ENCODE peak calls at places on chromosomes 11 and 22, in four cellular contexts. M is mesenchymal stem cell, I is H9, G is mesendoderm. A is an unnamed sample.

GRCh38 chr22:49284931-49285330 is 542.7 kb downstream of the BRD1 start:
- DNase-seq in M (no peak), G (no peak), I (no peak), A (no peak)

GRCh38 chr11:17594686-17595192 is 47.7 kb downstream of the OTOG start:
- DNase-seq in G (no peak), M (no peak), I (peak), A (no peak)

GRCh38 chr11:60985991-60986915 is 14.8 kb downstream of the CD6 start:
- DNase-seq in I (no peak), G (no peak), M (no peak), A (no peak)

GRCh38 chr11:104394508-104394907 is 230.6 kb upstream of the PDGFD start:
- DNase-seq in I (no peak), G (no peak), M (no peak), A (no peak)

GRCh38 chr11:36377759-36378553 is 81.9 kb downstream of the PRR5L start:
- DNase-seq in G (peak), I (no peak), M (no peak), A (no peak)

GRCh38 chr11:104531894-104532293 is 366.4 kb downstream of the CASP12 start:
- DNase-seq in M (no peak), I (no peak), G (no peak), A (no peak)

GRCh38 chr22:46512683-46513082 is 24.7 kb downstream of the CELSR1 start:
- DNase-seq in M (no peak), I (no peak), G (no peak), A (no peak)

GRCh38 chr22:26722159-26722558 is 64.8 kb downstream of the MIAT start:
- DNase-seq in M (no peak), I (no peak), G (no peak), A (no peak)

GRCh38 chr11:93225642-93226041 is 27.9 kb upstream of the SLC36A4 start:
- DNase-seq in I (no peak), G (peak), M (peak), A (no peak)

GRCh38 chr11:134261626-134262488 is 8.5 kb downstream of the ACAD8 start:
- DNase-seq in I (peak), M (no peak), G (peak), A (no peak)

GRCh38 chr22:22184277-22184807 is 60.2 kb upstream of the VPREB1 start:
- DNase-seq in M (no peak), I (no peak), G (no peak), A (no peak)

GRCh38 chr11:2090172-2091111 is 48.7 kb downstream of the IGF2 start:
- DNase-seq in I (peak), M (no peak), G (no peak), A (no peak)

GRCh38 chr11:19658344-19658743 is 54.3 kb upstream of the NAV2 start:
- DNase-seq in G (no peak), M (no peak), I (no peak), A (no peak)

GRCh38 chr11:32706985-32707736 is 87.3 kb downstream of the CCDC73 start:
- DNase-seq in I (no peak), M (peak), G (no peak), A (no peak)

GRCh38 chr11:57905439-57905838 is 118.2 kb upstream of the OR9Q1 start:
- DNase-seq in I (no peak), M (no peak), G (no peak), A (no peak)

GRCh38 chr11:106306942-106307341 is 229.5 kb downstream of the AASDHPPT start:
- DNase-seq in G (no peak), I (no peak), M (no peak), A (no peak)

GRCh38 chr22:38957046-38957770 is at the start of gene APOBEC3A:
- DNase-seq in I (peak), G (no peak), M (no peak), A (no peak)

GRCh38 chr11:59815754-59816153 is 5.2 kb upstream of the MRPL16 start:
- DNase-seq in G (peak), I (no peak), M (no peak), A (no peak)

GRCh38 chr22:38756631-38757463 is 1.0 kb upstream of the SUN2 start:
- DNase-seq in G (no peak), I (no peak), M (no peak), A (no peak)

GRCh38 chr22:32649515-32650200 is 151.8 kb upstream of the TIMP3 start:
- DNase-seq in I (no peak), G (no peak), M (peak), A (no peak)

GRCh38 chr11:66815646-66816045 is 27.6 kb upstream of the RCE1 start:
- DNase-seq in M (no peak), I (no peak), G (no peak), A (no peak)

GRCh38 chr11:125084057-125084416 is 20.9 kb downstream of the SLC37A2 start:
- DNase-seq in I (no peak), G (no peak), M (no peak), A (no peak)

GRCh38 chr22:36871669-36872081 is 10.9 kb downstream of the NCF4 start:
- DNase-seq in G (peak), M (no peak), I (peak), A (no peak)

GRCh38 chr11:120516461-120517389 is 5.2 kb downstream of the GRIK4 start:
- DNase-seq in G (peak), M (no peak), I (no peak), A (no peak)

GRCh38 chr11:124865181-124865901 is at the start of gene ROBO3:
- DNase-seq in M (peak), I (no peak), G (peak), A (no peak)

GRCh38 chr22:22945195-22945594 is 57.6 kb downstream of the IGLL5 start:
- DNase-seq in G (no peak), M (no peak), I (no peak), A (no peak)

GRCh38 chr11:8167796-8168195 is 1.0 kb downstream of the RIC3 start:
- DNase-seq in I (no peak), G (no peak), M (no peak), A (no peak)

GRCh38 chr11:72735495-72736027 is 16.6 kb downstream of the ARAP1 start:
- DNase-seq in G (peak), M (peak), I (peak), A (no peak)
- H3K4ac ChIP-seq in G (no peak), M (no peak), I (no peak), A (no peak)

GRCh38 chr11:122723576-122723975 is 68.1 kb downstream of the UBASH3B start:
- DNase-seq in G (no peak), M (no peak), I (no peak), A (no peak)
- H2BK120ac ChIP-seq in G (no peak), M (peak), I (no peak), A (no peak)

GRCh38 chr11:9741260-9741659 is 77.4 kb downstream of the SWAP70 start:
- DNase-seq in G (no peak), M (no peak), I (no peak), A (no peak)
- H3K4ac ChIP-seq in G (no peak), M (no peak), I (no peak), A (no peak)

DNA sequence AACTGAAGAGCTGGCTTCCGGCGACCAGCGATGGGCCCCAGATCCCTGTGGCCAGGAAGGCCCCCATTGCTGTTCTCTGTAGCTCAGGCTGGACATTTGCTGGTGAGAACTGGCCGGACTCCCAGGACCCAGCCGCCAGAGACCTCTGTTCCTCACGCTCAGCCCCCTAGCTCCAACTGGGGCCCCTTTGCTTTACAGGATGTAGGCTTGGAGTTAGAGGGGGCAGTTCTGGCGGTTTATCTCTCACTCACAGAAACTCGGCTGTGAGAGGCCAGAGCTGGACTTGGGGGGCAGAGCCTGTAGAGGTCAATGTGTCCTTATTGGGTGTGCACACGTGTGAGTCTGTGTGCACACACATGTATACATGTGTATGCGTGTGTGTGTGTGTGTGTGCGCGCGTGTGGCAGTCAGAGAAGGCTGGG is 494 bp downstream of the SMIM38 start:
- DNase-seq in G (no peak), I (no peak), M (no peak), A (no peak)
- H2BK120ac ChIP-seq in G (no peak), I (no peak), M (no peak), A (peak)

GRCh38 chr11:72040497-72041363 is 39.6 kb downstream of the NUMA1 start:
- DNase-seq in M (peak), G (peak), I (peak), A (peak)
- H3K4ac ChIP-seq in M (peak), G (peak), I (no peak), A (no peak)

GRCh38 chr11:96263361-96263763 is 79.6 kb downstream of the MAML2 start:
- DNase-seq in M (peak), I (no peak), G (no peak), A (no peak)
- H2BK120ac ChIP-seq in M (no peak), I (no peak), G (no peak), A (no peak)

DNA sequence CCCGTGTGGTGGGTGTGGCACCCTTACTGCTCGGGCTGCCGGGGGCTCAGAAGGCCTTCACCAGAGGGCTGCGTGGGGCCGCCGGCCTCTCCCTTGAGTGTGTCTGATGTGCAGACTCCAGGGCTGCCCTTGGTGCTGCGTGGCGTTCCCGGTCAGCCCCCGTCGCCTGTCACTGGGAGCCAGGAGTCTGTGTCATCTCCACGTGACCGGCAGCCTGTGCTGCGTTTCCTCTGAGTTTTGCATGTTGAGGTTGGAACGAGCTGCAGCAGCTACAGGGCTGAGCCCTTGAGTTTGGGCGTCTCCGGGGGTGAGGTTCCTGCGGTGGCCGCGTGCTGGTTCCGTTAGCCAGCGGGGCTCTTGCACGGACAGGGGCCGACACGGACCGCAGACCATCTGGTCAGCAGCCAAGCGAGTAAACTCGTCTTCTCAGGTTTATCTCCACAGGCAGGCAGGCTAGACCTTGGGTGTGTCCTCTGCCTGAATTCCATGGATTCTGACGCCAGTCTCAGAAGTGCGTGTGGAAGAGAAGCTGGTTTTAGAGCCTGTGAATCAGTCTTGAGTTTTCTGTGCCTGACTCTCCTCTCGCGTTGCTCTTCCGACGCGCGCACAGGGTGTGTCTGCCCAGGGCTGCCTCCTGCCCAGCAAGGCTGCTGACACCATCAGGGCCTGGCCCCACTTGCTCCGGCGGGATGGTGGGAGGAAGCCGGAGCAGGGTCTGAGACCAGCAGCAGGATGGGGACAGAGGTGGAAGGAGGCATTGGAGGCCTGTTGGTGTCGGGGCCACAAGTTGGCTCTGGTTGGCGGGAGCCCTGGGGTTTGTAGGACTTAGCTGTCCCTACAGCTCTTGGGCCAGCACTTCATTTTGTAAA is 10.5 kb downstream of the PTDSS2 start:
- DNase-seq in M (no peak), G (peak), I (no peak), A (no peak)
- H3K4ac ChIP-seq in M (no peak), G (no peak), I (no peak), A (no peak)

GRCh38 chr11:130187096-130187495 is 27.5 kb downstream of the ST14 start:
- DNase-seq in M (no peak), I (no peak), G (no peak), A (no peak)
- H2BK120ac ChIP-seq in M (no peak), I (no peak), G (no peak), A (no peak)